ENCODE peak calls at places on chromosomes 16 and 17, in four cellular contexts. I, C, Q and T are unnamed samples.

GRCh38 chr17:78798695-78799559 is 16.9 kb upstream of the CYTH1 start:
- DNase-seq in I (peak; percentile 61), C (peak; percentile 43), Q (peak; percentile 27), T (no peak)

GRCh38 chr16:3819741-3820724 is 60.5 kb downstream of the CREBBP start:
- DNase-seq in Q (no peak), C (no peak), I (peak; percentile 95), T (peak; percentile 43)

GRCh38 chr17:40264458-40265185 is 23.1 kb upstream of the CDC6 start:
- DNase-seq in Q (no peak), C (no peak), I (no peak), T (no peak)

GRCh38 chr16:19118938-19119431 is 5.2 kb downstream of the ITPRIPL2 start:
- DNase-seq in C (no peak), Q (no peak), I (peak; percentile 76), T (peak; percentile 84)

GRCh38 chr17:51745993-51746392 is 412.5 kb downstream of the CA10 start:
- DNase-seq in I (peak; percentile 68), Q (no peak), C (no peak), T (no peak)

GRCh38 chr17:75096082-75096625 is 8.4 kb downstream of the SLC16A5 start:
- DNase-seq in Q (peak; percentile 57), C (no peak), I (peak; percentile 99), T (peak; percentile 99)

GRCh38 chr17:40415390-40415789 is 2.3 kb downstream of the TOP2A start:
- DNase-seq in Q (peak; percentile 64), C (peak; percentile 33), I (peak; percentile 48), T (peak; percentile 58)

GRCh38 chr17:46736100-46736499 is 82.4 kb downstream of the WNT3 start:
- DNase-seq in C (no peak), Q (no peak), I (no peak), T (no peak)

GRCh38 chr16:65782537-65783290 is 583.8 kb upstream of the CDH5 start:
- DNase-seq in C (no peak), Q (no peak), I (peak; percentile 48), T (no peak)

GRCh38 chr17:65093930-65094329 is 37.4 kb upstream of the GNA13 start:
- DNase-seq in C (no peak), Q (peak; percentile 53), I (no peak), T (no peak)

GRCh38 chr16:76222087-76222486 is 55.1 kb upstream of the CNTNAP4 start:
- DNase-seq in Q (no peak), I (no peak), C (no peak), T (no peak)

GRCh38 chr16:50699345-50700159 is 6.1 kb downstream of the NOD2 start:
- DNase-seq in Q (no peak), C (no peak), I (peak; percentile 26), T (peak; percentile 84)

GRCh38 chr17:83024205-83024971 is 55.0 kb upstream of the METRNL start:
- DNase-seq in C (no peak), Q (no peak), I (no peak), T (no peak)

GRCh38 chr17:75502746-75503329 is 12.5 kb downstream of the CASKIN2 start:
- DNase-seq in I (no peak), C (no peak), Q (no peak), T (no peak)

GRCh38 chr17:75084039-75084660 is 3.6 kb upstream of the SLC16A5 start:
- DNase-seq in I (peak; percentile 37), Q (no peak), C (no peak), T (no peak)

GRCh38 chr17:55163408-55163807 is 101.4 kb upstream of the HLF start:
- DNase-seq in Q (no peak), C (no peak), I (no peak), T (no peak)

GRCh38 chr17:21382560-21383495 is 6.7 kb downstream of the KCNJ12 start:
- DNase-seq in C (no peak), I (no peak), Q (no peak), T (no peak)

GRCh38 chr16:48576927-48577326 is 33.1 kb downstream of the N4BP1 start:
- DNase-seq in I (peak; percentile 55), C (no peak), Q (no peak), T (no peak)

GRCh38 chr16:84483882-84484565 is 20.4 kb downstream of the MEAK7 start:
- DNase-seq in I (no peak), Q (no peak), C (no peak), T (no peak)

GRCh38 chr16:74862743-74863244 is 88.2 kb upstream of the FA2H start:
- DNase-seq in I (peak; percentile 68), Q (peak; percentile 80), C (peak; percentile 64), T (peak; percentile 41)

GRCh38 chr16:66167564-66168291 is 198.8 kb upstream of the CDH5 start:
- DNase-seq in Q (peak; percentile 48), C (peak; percentile 15), I (peak; percentile 7), T (no peak)

DNA sequence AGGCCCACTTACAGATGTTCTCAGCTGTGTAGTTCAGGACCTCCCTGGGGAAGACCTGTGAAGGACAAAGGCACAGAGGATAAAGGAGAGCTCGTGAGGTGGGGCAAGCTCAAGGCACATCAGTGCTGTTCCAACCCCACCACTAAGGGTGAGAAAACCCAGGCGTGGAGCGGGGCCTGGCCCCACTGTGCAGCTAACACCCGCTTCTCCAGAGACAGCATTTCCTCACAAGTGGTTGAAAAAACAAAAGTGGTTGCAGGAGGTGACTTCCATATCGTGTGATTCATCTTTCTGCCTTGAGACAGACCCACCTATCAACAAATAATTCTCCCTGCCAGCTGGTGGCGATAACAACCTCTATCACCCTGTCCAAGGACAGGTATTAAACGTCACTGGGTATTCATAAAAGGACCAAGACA is 30.0 kb downstream of the SNN start:
- DNase-seq in C (no peak), I (peak; percentile 41), Q (no peak), T (no peak)
- H3F3A ChIP-seq in C (no peaks in the 10 kb centered on the region), I (no peaks in the 10 kb centered on the region), Q (no peaks in the 10 kb centered on the region), T (peaks cover 11% of the 10 kb centered on the region)

GRCh38 chr17:62064029-62064790 is 868 bp downstream of the MED13 start:
- DNase-seq in Q (no peak), C (no peak), I (peak; percentile 67), T (no peak)
- H2AFZ ChIP-seq in Q (no peak overlapping the region), C (no peak overlapping the region), I (peak overlapping the region; percentile 14), T (no peak overlapping the region)

GRCh38 chr17:50053654-50053960 is 2.3 kb upstream of the ITGA3 start:
- DNase-seq in C (no peak), Q (no peak), I (no peak), T (no peak)
- H3F3A ChIP-seq in C (peaks cover 30% of the 10 kb centered on the region), Q (peaks cover 18% of the 10 kb centered on the region), I (peaks cover 21% of the 10 kb centered on the region), T (peaks cover 90% of the 10 kb centered on the region)

GRCh38 chr17:36743130-36743529 is 141.7 kb downstream of the MRM1 start:
- DNase-seq in C (no peak), I (no peak), Q (peak; percentile 21), T (peak; percentile 36)
- H2AFZ ChIP-seq in C (no peak overlapping the region), I (no peak overlapping the region), Q (peak overlapping the region; percentile 64), T (no peak overlapping the region)

DNA sequence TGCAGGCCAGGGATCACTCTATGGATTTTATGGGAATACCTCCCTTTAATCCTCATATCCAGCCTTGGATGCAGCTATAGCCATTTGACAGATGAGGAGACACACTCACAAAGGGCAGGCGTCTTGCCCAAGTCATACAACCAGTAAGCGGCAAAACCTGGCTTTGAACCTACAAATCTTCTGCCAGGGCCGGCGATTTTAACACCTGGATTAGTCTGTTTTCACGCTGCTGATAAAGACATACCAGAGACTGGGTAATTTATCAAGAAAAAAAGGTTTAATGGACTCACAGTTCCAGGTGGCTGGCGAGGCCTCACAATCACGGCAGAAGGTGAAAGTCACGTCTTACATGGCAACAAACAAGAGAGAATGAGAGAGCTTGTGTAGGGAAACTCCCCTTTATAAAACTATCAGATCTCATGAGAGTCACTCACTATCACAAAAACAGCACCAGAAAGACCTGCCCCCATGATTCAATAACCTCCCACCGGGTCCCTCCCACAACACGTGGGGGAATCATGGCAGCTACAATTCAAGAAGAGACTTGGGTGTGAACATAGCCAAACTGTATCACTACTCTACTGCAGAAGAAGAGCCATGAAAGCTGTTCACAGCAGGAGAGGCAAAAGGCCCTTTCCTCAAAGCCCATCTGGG is 67.5 kb downstream of the XYLT1 start:
- DNase-seq in C (no peak), I (no peak), Q (no peak), T (no peak)
- H3F3A ChIP-seq in C (peaks cover 16% of the 10 kb centered on the region), I (no peaks in the 10 kb centered on the region), Q (no peaks in the 10 kb centered on the region), T (no peaks in the 10 kb centered on the region)

DNA sequence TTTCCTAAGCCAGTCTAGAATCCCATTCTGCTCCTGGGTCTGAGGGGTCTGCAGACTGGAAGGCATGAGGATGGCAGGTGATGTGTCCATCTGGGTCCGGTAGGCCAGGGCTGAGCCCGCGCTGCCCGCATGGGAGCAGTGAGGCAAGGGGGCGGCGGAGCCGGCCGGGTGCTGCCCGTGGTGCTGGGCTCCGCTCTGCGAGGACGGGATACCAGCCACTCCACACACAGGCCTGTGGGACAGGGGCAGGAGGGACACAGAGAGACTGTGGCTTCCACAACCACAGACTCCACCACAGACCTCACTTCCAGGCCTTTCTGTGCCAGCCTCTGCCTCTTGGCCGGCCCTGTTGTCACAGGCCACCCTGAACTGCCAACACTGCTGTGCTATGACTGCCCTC is 25.4 kb downstream of the MAP1LC3B start:
- DNase-seq in I (no peak), Q (no peak), C (no peak), T (no peak)
- H2AFZ ChIP-seq in I (no peak overlapping the region), Q (no peak overlapping the region), C (no peak overlapping the region), T (no peak overlapping the region)

GRCh38 chr17:12909046-12909445 is 108.8 kb downstream of the ELAC2 start:
- DNase-seq in C (no peak), Q (no peak), I (no peak), T (no peak)

GRCh38 chr17:12907477-12907876 is 110.3 kb downstream of the ELAC2 start:
- DNase-seq in C (no peak), I (no peak), Q (no peak), T (no peak)

GRCh38 chr17:12911241-12911640 is 106.6 kb downstream of the ELAC2 start:
- DNase-seq in I (no peak), C (no peak), Q (no peak), T (no peak)

GRCh38 chr17:12909511-12909910 is 108.3 kb downstream of the ELAC2 start:
- DNase-seq in C (no peak), Q (peak; percentile 27), I (no peak), T (no peak)
- H3F3A ChIP-seq in C (no peaks in the 10 kb centered on the region), Q (no peaks in the 10 kb centered on the region), I (no peaks in the 10 kb centered on the region), T (no peaks in the 10 kb centered on the region)

GRCh38 chr16:79625738-79626137 is 25.2 kb upstream of the MAF start:
- DNase-seq in Q (no peak), I (no peak), C (no peak), T (no peak)
- H2AFZ ChIP-seq in Q (no peak overlapping the region), I (no peak overlapping the region), C (no peak overlapping the region), T (no peak overlapping the region)

GRCh38 chr16:46789075-46789474 is 40.9 kb upstream of the MYLK3 start:
- DNase-seq in Q (no peak), I (no peak), C (no peak), T (no peak)
- H3F3A ChIP-seq in Q (no peaks in the 10 kb centered on the region), I (no peaks in the 10 kb centered on the region), C (peaks cover 20% of the 10 kb centered on the region), T (no peaks in the 10 kb centered on the region)